ENCODE peak calls at places on chromosome 22, in seven cellular contexts. X, F, D, I, Z, O and W are unnamed samples. For H3K4me1, the result is how much of the 10 kb centered on the place peaks cover.

GRCh38 chr22:38429460-38430128 is 25.4 kb downstream of the KCNJ4 start:
- DNase-seq in X (no peak), F (no peak), D (no peak), I (no peak), Z (no peak), O (no peak), W (no peak)

GRCh38 chr22:45200862-45201511 is 37.3 kb downstream of the NUP50 start:
- DNase-seq in X (no peak), F (no peak), D (no peak), I (no peak), Z (no peak), O (no peak), W (no peak)

GRCh38 chr22:29700949-29701927 is 18.6 kb upstream of the CABP7 start:
- DNase-seq in X (no peak), F (no peak), D (no peak), I (no peak), Z (peak), O (no peak), W (no peak)

GRCh38 chr22:31800065-31800464 is 46.2 kb downstream of the DEPDC5 start:
- DNase-seq in X (no peak), F (no peak), D (no peak), I (no peak), Z (peak), O (no peak), W (no peak)

GRCh38 chr22:29519996-29520395 is 33.6 kb downstream of the THOC5 start:
- DNase-seq in X (no peak), F (no peak), D (no peak), I (no peak), Z (no peak), O (no peak), W (no peak)

GRCh38 chr22:50112151-50113118 is 22.6 kb downstream of the MOV10L1 start:
- DNase-seq in X (no peak), F (peak), D (no peak), I (no peak), Z (no peak), O (no peak), W (no peak)

GRCh38 chr22:46657996-46658947 is 38.1 kb downstream of the GRAMD4 start:
- DNase-seq in X (no peak), F (no peak), D (peak), I (no peak), Z (no peak), O (no peak), W (no peak)

GRCh38 chr22:34111210-34111824 is 191.0 kb upstream of the LARGE1 start:
- DNase-seq in X (peak), F (peak), D (no peak), I (peak), Z (peak), O (no peak), W (peak)

GRCh38 chr22:40043086-40043485 is 48.3 kb downstream of the FAM83F start:
- DNase-seq in X (peak), F (no peak), D (no peak), I (no peak), Z (no peak), O (peak), W (peak)

GRCh38 chr22:45217345-45217744 is 23.3 kb downstream of the KIAA0930 start:
- DNase-seq in X (no peak), F (no peak), D (no peak), I (no peak), Z (no peak), O (no peak), W (no peak)

GRCh38 chr22:30178180-30179126 is 68.1 kb downstream of the LIF start:
- DNase-seq in X (no peak), F (no peak), D (no peak), I (no peak), Z (no peak), O (no peak), W (no peak)

GRCh38 chr22:24153353-24153752 is 27.9 kb upstream of the SUSD2 start:
- DNase-seq in X (no peak), F (no peak), D (no peak), I (no peak), Z (no peak), O (no peak), W (no peak)

GRCh38 chr22:49215840-49216239 is 611.8 kb downstream of the BRD1 start:
- DNase-seq in X (no peak), F (no peak), D (no peak), I (peak), Z (no peak), O (peak), W (no peak)

GRCh38 chr22:48357196-48357595 is 1470.5 kb downstream of the BRD1 start:
- DNase-seq in X (no peak), F (no peak), D (no peak), I (no peak), Z (no peak), O (no peak), W (no peak)

GRCh38 chr22:48675141-48675827 is 1152.4 kb downstream of the BRD1 start:
- DNase-seq in X (no peak), F (no peak), D (peak), I (no peak), Z (no peak), O (no peak), W (no peak)

GRCh38 chr22:47207846-47208554 is 445.6 kb downstream of the TBC1D22A start:
- DNase-seq in X (no peak), F (no peak), D (no peak), I (peak), Z (no peak), O (no peak), W (no peak)

GRCh38 chr22:40434101-40434500 is 63.7 kb downstream of the SGSM3 start:
- DNase-seq in X (no peak), F (no peak), D (no peak), I (no peak), Z (no peak), O (no peak), W (no peak)

GRCh38 chr22:47291565-47292495 is 529.4 kb downstream of the TBC1D22A start:
- DNase-seq in X (no peak), F (no peak), D (no peak), I (no peak), Z (no peak), O (peak), W (no peak)

GRCh38 chr22:31952094-31952401 is 7.7 kb downstream of the YWHAH start:
- DNase-seq in X (no peak), F (no peak), D (no peak), I (no peak), Z (no peak), O (no peak), W (no peak)

GRCh38 chr22:46735747-46736608 is 2.1 kb downstream of the CERK start:
- DNase-seq in X (no peak), F (no peak), D (no peak), I (no peak), Z (no peak), O (no peak), W (no peak)

GRCh38 chr22:46100401-46101105 is 49.8 kb upstream of the PPARA start:
- DNase-seq in X (no peak), F (no peak), D (peak), I (no peak), Z (no peak), O (no peak), W (no peak)

GRCh38 chr22:25563757-25564319 is 637 bp upstream of the GRK3 start:
- DNase-seq in X (no peak), F (peak), D (no peak), I (no peak), Z (no peak), O (no peak), W (peak)

GRCh38 chr22:31346255-31346732 is at the start of gene PATZ1:
- DNase-seq in X (peak), F (peak), D (no peak), I (peak), Z (peak), O (peak), W (peak)

GRCh38 chr22:44822479-44822878 is 70.1 kb downstream of the ARHGAP8 start:
- DNase-seq in X (no peak), F (no peak), D (no peak), I (no peak), Z (no peak), O (no peak), W (no peak)

GRCh38 chr22:49825944-49826602 is 1.6 kb downstream of the BRD1 start:
- DNase-seq in X (no peak), F (peak), D (peak), I (peak), Z (peak), O (no peak), W (no peak)

GRCh38 chr22:44305888-44306287 is 6.9 kb downstream of the SHISAL1 start:
- DNase-seq in X (no peak), F (no peak), D (no peak), I (no peak), Z (no peak), O (no peak), W (no peak)

GRCh38 chr22:25666308-25666707 is 75.7 kb upstream of the MYO18B start:
- DNase-seq in X (peak), F (peak), D (peak), I (no peak), Z (peak), O (no peak), W (peak)

GRCh38 chr22:32499666-32500065 is 25.1 kb downstream of the FBXO7 start:
- DNase-seq in X (no peak), F (no peak), D (no peak), I (no peak), Z (no peak), O (no peak), W (no peak)

GRCh38 chr22:41885116-41885515 is 29.8 kb downstream of the SHISA8 start:
- DNase-seq in X (no peak), F (no peak), D (no peak), I (no peak), Z (no peak), O (no peak), W (no peak)

GRCh38 chr22:46150615-46151423 is 493 bp downstream of the PPARA start:
- DNase-seq in X (peak), F (peak), D (peak), I (peak), Z (no peak), O (peak), W (no peak)

GRCh38 chr22:20839837-20840645 is 18.6 kb downstream of the PI4KA start:
- DNase-seq in X (no peak), F (no peak), D (no peak), I (no peak), Z (no peak), O (no peak), W (no peak)

GRCh38 chr22:20847318-20847822 is 11.2 kb downstream of the PI4KA start:
- DNase-seq in X (no peak), F (no peak), D (no peak), I (no peak), Z (no peak), O (no peak), W (no peak)

GRCh38 chr22:20843501-20843900 is 15.1 kb downstream of the PI4KA start:
- DNase-seq in X (no peak), F (no peak), D (no peak), I (no peak), Z (no peak), O (no peak), W (no peak)

DNA sequence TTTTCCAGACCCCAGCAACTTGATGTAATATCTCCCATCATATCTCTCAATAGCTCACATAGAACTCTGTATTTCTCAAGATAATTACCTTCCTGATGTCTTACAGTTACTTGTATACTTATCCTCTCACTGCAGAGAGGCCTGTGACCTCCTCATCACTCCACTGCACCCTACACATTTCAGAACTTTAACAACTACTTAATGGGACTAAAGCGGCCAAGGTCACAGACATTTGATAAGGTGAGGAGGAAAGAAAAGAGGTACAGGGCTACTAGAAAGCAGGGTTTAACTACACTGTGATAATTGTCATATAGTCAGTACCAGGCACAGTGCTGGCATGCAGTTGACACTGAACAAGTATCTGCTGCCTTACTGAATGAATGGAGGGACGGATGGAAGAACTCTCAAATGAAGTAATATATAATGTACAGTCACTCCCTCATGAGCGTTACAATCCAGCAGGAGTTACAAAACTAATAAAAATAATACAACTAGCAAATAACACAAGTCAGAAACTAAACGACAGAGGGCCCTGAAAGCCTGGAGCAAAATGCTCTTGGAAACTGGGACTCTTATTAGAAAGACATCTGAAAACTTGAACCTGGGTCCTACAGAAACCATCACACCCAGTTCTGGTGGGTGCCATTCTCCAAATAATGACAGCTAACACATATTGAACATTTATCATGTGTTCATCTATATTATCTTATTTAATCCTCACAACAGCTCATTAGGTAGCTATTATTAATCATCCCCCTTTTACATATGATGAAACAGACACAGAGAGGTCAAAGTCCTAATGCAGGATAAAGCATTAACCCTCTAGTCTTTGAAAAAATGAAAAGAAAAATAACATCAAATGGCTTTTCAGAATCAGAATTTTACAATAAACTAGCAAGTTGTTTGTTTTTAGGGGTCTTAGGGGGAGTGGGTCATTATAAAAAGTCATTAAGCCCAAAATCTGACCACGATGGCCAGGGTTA is 14.3 kb downstream of the PI4KA start:
- DNase-seq in X (no peak), F (no peak), D (no peak), I (no peak), Z (no peak), O (no peak), W (no peak)
- H3K27ac ChIP-seq in X (no peak), F (no peak), D (no peak), I (no peak), Z (no peak), O (no peak), W (no peak)

DNA sequence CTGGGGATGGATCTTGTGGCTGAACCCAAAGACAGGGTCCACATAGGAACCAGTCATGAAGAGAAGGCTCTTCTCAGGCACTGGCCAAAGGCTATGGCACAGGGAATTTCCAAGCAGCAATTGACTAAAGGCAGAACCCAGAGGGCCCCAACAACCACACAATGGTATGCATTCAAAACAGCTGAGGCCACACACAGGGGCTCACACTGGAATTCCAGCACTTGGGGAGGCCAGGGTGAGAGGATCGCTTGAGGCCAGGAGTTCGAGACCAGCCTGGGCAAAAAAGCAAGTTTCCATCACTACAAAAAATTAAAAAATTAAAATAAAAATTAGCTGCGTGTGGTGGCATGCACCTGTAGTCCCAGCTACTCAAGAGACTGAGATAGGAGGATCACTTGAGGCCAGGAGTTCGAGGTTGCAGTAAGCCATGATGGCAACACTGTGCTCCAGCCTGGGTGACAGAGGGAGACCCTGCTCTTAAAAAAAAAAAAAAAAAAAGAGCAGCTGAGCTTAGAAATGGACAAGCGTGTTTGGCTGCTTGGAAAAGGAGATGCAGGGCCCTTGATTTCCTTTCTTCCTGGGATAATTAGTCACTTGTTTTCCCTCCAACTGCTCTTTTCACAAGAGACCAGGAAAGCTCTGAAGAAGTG is 44.6 kb downstream of the MYH9 start:
- DNase-seq in X (no peak), F (no peak), D (no peak), I (no peak), Z (no peak), O (no peak), W (no peak)
- H3K4me1 ChIP-seq in X (under half), F (half or more), D (half or more), I (half or more), Z (half or more), O (under half), W (under half)

DNA sequence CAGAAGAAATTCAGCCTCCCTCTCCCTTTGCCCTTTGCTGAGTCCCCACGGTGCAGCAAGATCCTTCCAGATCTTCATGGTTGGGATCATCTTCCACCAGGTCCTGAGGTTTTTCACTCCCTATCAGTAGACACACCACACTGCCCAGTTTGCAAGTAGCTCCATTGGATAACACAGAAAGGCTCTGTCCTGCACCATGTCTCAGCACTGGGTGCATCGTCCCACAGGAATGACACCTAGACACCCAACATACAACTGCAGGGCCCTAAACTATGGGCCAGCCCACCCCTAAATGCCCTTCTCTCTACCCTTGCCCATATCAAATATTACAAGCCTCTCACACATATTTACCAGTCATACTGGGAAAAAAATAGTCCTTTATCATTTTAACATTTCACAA is 9.4 kb downstream of the KLHL22 start:
- DNase-seq in X (no peak), F (no peak), D (no peak), I (no peak), Z (no peak), O (no peak), W (no peak)
- TF ChIP-seq POLR2A in X (no peak), F (no peak), D (no peak), I (no peak), Z (no peak), O (no peak), W (no peak)

GRCh38 chr22:22924369-22925145 is 36.9 kb downstream of the IGLL5 start:
- DNase-seq in X (no peak), F (no peak), D (no peak), I (no peak), Z (no peak), O (no peak), W (peak)

GRCh38 chr22:22927196-22927887 is 39.7 kb downstream of the IGLL5 start:
- DNase-seq in X (no peak), F (no peak), D (no peak), I (no peak), Z (no peak), O (no peak), W (no peak)

GRCh38 chr22:22925146-22925794 is 37.7 kb downstream of the IGLL5 start:
- DNase-seq in X (no peak), F (no peak), D (no peak), I (no peak), Z (no peak), O (no peak), W (no peak)

GRCh38 chr22:22926359-22927195 is 39.0 kb downstream of the IGLL5 start:
- DNase-seq in X (no peak), F (no peak), D (no peak), I (no peak), Z (no peak), O (no peak), W (no peak)

DNA sequence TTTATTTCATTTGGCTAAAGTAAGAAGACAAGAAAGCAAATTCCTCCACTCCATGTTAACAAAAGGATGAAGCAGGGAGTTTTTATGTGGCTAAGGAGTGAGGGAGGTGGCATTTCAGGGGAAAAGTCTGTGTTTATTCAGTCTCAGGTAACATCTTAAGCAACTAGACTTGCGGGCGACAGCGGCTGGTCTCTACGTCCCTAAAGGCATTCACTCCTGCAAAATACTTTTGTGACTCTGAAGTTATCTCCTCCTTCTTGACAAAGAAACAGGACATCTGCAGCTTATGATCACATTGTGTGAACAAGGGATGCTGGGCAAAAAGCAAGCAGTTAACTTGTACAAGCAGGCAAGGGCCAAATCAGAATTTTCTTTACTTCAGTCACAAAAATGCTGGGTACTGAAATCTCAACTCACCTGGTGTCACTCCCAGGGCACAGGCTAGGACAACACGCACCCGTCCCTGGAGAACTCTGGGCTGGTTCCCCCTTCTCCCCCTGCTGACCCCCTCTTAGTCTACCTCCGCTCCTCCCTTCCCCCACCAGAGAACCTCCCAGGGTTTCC is 38.3 kb downstream of the IGLL5 start:
- DNase-seq in X (no peak), F (no peak), D (no peak), I (no peak), Z (no peak), O (no peak), W (no peak)
- H3K27ac ChIP-seq in X (no peak), F (no peak), D (no peak), I (no peak), Z (no peak), O (no peak), W (no peak)

DNA sequence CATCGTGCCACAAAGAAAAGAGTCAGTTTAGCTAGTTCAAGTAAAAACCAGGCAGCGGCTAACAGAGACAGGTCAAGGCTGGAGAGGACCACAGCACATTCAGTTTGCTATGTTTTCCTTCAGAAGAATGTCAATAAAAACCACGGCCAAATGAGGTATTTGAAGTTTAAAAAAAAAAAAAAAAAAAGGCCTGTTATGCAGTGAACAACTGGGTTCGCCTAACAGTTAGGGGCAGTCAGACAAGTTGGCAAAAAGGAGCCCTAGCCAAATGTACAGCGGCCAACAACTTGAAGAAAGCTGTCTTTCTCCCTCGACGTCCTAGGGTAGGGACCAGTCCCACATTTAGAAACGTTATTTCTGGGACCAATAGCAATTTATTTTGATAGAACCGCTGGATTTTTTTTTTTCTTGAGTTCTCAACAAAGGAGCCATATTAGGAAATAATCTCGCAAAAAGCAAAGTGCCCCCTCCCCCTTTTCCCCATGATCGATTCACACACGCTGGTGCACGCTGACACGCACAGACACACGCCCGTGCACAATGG is 237.8 kb downstream of the TTC28 start:
- DNase-seq in X (peak), F (peak), D (no peak), I (no peak), Z (no peak), O (no peak), W (no peak)
- H3K4me1 ChIP-seq in X (under half), F (under half), D (under half), I (under half), Z (under half), O (under half), W (under half)